ENCODE peak calls at places on chromosomes 4 and X, in eight cellular contexts. K is left ventricle myocardium inferior, M is heart left ventricle, B is kidney, O is thoracic aorta, L is right lobe of liver, D is A549, V is mammary epithelial cell. N is an unnamed sample.

GRCh38 chrX:154396948-154397887 is 959 bp upstream of the RPL10 start:
- DNase-seq in K (peak; percentile 81), M (peak; percentile 86), B (peak; percentile 94), O (no peak), L (peak; percentile 82), D (peak; percentile 82), V (peak; percentile 58), N (peak; percentile 80)

GRCh38 chrX:68994883-68995255 is 166.0 kb downstream of the EFNB1 start:
- DNase-seq in K (no peak), M (no peak), B (no peak), O (no peak), L (no peak), D (no peak), V (no peak), N (no peak)

GRCh38 chrX:14694631-14695030 is 165.3 kb downstream of the GLRA2 start:
- DNase-seq in K (no peak), M (no peak), B (no peak), O (no peak), L (no peak), D (no peak), V (peak; percentile 29), N (no peak)

GRCh38 chrX:25206761-25207160 is 191.0 kb upstream of the ARX start:
- DNase-seq in K (no peak), M (no peak), B (no peak), O (no peak), L (no peak), D (no peak), V (peak; percentile 79), N (no peak)

GRCh38 chr4:120139392-120139791 is 72.7 kb upstream of the MAD2L1 start:
- DNase-seq in K (no peak), M (no peak), B (no peak), O (no peak), L (no peak), D (no peak), V (no peak), N (no peak)

GRCh38 chr4:61200991-61201526 is 933 bp downstream of the ADGRL3 start:
- DNase-seq in K (peak; percentile 23), M (no peak), B (peak; percentile 68), O (no peak), L (no peak), D (no peak), V (peak; percentile 46), N (no peak)

GRCh38 chr4:144449623-144450022 is 196.3 kb upstream of the HHIP start:
- DNase-seq in K (peak; percentile 17), M (no peak), B (peak; percentile 29), O (no peak), L (no peak), D (no peak), V (no peak), N (peak; percentile 18)

GRCh38 chrX:75061701-75062100 is 94.4 kb downstream of the ABCB7 start:
- DNase-seq in K (no peak), M (no peak), B (no peak), O (no peak), L (no peak), D (no peak), V (peak; percentile 4), N (no peak)

GRCh38 chr4:6720202-6720699 is 4.3 kb downstream of the BLOC1S4 start:
- DNase-seq in K (peak; percentile 83), M (peak; percentile 85), B (peak; percentile 92), O (no peak), L (peak; percentile 88), D (peak; percentile 62), V (peak; percentile 33), N (peak; percentile 91)

GRCh38 chr4:107094332-107094731 is 58.2 kb upstream of the DKK2 start:
- DNase-seq in K (no peak), M (no peak), B (no peak), O (no peak), L (no peak), D (no peak), V (peak; percentile 11), N (no peak)

GRCh38 chr4:147513952-147514351 is 33.1 kb downstream of the EDNRA start:
- DNase-seq in K (no peak), M (no peak), B (no peak), O (no peak), L (no peak), D (no peak), V (no peak), N (no peak)

GRCh38 chr4:71382569-71383560 is 44.0 kb downstream of the SLC4A4 start:
- DNase-seq in K (no peak), M (no peak), B (no peak), O (no peak), L (no peak), D (no peak), V (no peak), N (no peak)

GRCh38 chrX:153564047-153564606 is 34.8 kb downstream of the CCNQ start:
- DNase-seq in K (peak; percentile 31), M (peak; percentile 48), B (no peak), O (no peak), L (no peak), D (no peak), V (no peak), N (no peak)

GRCh38 chr4:336099-336892 is 1.3 kb upstream of the ZNF141 start:
- DNase-seq in K (peak; percentile 59), M (peak; percentile 61), B (peak; percentile 82), O (no peak), L (peak; percentile 47), D (no peak), V (no peak), N (peak; percentile 31)

GRCh38 chrX:12777670-12778069 is 13.5 kb upstream of the PRPS2 start:
- DNase-seq in K (no peak), M (no peak), B (no peak), O (no peak), L (no peak), D (peak; percentile 13), V (no peak), N (no peak)

GRCh38 chr4:126957555-126958440 is 675.0 kb upstream of the INTU start:
- DNase-seq in K (no peak), M (no peak), B (no peak), O (no peak), L (no peak), D (no peak), V (peak; percentile 10), N (no peak)

GRCh38 chr4:155039162-155039561 is 169.3 kb upstream of the NPY2R start:
- DNase-seq in K (no peak), M (no peak), B (no peak), O (no peak), L (no peak), D (no peak), V (no peak), N (no peak)

GRCh38 chrX:103734125-103734760 is 23.5 kb downstream of the TMEM31 start:
- DNase-seq in K (no peak), M (no peak), B (no peak), O (no peak), L (no peak), D (no peak), V (peak; percentile 68), N (no peak)

GRCh38 chr4:95268819-95269565 is 279.8 kb downstream of the UNC5C start:
- DNase-seq in K (no peak), M (no peak), B (peak; percentile 29), O (no peak), L (no peak), D (no peak), V (no peak), N (no peak)

GRCh38 chr4:114770624-114771023 is 172.0 kb downstream of the UGT8 start:
- DNase-seq in K (no peak), M (no peak), B (no peak), O (no peak), L (no peak), D (no peak), V (no peak), N (no peak)
- H3K27ac ChIP-seq in K (no peak overlapping the region), M (no peak overlapping the region), B (no peak overlapping the region), O (no peak overlapping the region), L (no peak overlapping the region), D (no peak overlapping the region), V (no peak overlapping the region), N (no peak overlapping the region)

GRCh38 chrX:130834830-130835229 is 68.2 kb downstream of the ENOX2 start:
- DNase-seq in K (no peak), M (no peak), B (no peak), O (no peak), L (no peak), D (no peak), V (no peak), N (no peak)

GRCh38 chrX:130836447-130836846 is 66.6 kb downstream of the ENOX2 start:
- DNase-seq in K (no peak), M (no peak), B (no peak), O (no peak), L (no peak), D (no peak), V (no peak), N (no peak)

GRCh38 chrX:130840345-130840744 is 62.7 kb downstream of the ENOX2 start:
- DNase-seq in K (no peak), M (no peak), B (no peak), O (no peak), L (no peak), D (no peak), V (no peak), N (no peak)
- H3K4me1 ChIP-seq in K (peaks cover 15% of the 10 kb centered on the region), M (no peaks in the 10 kb centered on the region), B (no peaks in the 10 kb centered on the region), O (no peaks in the 10 kb centered on the region), L (peaks cover 7% of the 10 kb centered on the region), D (no peaks in the 10 kb centered on the region), V (no peaks in the 10 kb centered on the region), N (no peaks in the 10 kb centered on the region)

GRCh38 chr4:38385286-38386010 is 278.6 kb upstream of the KLF3 start:
- DNase-seq in K (no peak), M (no peak), B (no peak), O (no peak), L (peak; percentile 75), D (peak; percentile 41), V (peak; percentile 14), N (peak; percentile 60)
- H3K4me3 ChIP-seq in K (no peak overlapping the region), M (no peak overlapping the region), B (no peak overlapping the region), O (no peak overlapping the region), L (peak overlapping the region; percentile 26), D (no peak overlapping the region), V (no peak overlapping the region), N (no peak overlapping the region)

GRCh38 chrX:47080215-47080914 is 2.1 kb downstream of the RGN start:
- DNase-seq in K (no peak), M (no peak), B (no peak), O (no peak), L (peak; percentile 85), D (no peak), V (no peak), N (no peak)

GRCh38 chrX:47080915-47081236 is 2.6 kb downstream of the RGN start:
- DNase-seq in K (no peak), M (no peak), B (no peak), O (no peak), L (no peak), D (no peak), V (no peak), N (no peak)

DNA sequence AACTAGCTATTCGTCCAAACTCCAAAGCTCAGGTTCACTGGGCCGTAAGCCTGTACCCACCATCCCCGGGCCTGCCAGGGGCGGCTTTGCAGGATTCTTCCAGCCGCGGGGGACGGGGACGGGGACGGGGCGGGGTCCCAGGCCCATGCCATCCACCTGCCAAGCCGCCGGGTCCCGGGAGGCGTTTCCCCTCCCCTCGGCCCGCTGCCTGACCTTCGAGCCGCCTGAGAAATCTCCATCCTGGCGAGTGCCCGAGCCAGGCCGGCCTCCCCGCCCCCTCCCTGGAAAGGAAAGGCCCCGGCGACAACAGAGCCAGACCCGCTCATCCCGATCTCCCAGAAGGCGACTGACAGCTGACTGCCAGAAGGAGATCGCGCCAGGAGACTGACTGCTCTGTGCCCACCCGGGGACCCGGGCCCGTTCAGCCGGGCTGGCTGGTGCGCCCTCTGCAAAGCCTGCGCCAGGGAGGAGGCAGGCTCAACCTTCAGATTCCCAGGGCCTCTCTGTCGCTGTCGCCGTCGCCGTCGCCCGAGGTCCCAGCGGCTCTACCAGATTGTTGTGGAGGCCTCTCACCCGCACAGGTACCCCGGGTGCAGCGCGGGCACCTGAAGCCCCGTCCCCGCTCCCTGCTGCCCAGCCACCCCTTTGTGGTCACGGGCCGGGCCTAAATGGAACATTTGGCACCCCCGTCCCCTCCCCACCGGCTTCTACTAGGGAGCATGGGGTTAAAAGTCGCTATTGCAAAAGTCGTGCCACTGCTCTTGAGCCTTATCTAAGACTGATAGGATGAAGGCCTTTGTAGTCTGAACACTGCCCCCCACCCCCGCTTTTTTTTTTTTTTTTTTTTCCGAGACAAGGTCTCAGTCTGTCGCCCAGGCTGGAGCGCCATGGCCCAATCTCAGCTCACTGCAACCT is at the start of gene RGN:
- DNase-seq in K (peak; percentile 26), M (peak; percentile 38), B (peak; percentile 73), O (no peak), L (peak; percentile 84), D (no peak), V (no peak), N (peak; percentile 19)
- H3K27ac ChIP-seq in K (peak within 1 kb of the TSS; percentile 71), M (peak within 1 kb of the TSS; percentile 50), B (peak within 1 kb of the TSS; percentile 28), O (peak within 1 kb of the TSS; percentile 64), L (peak within 1 kb of the TSS; percentile 79), D (no peak within 1 kb of the TSS), V (no peak within 1 kb of the TSS), N (no peak within 1 kb of the TSS)